ENCODE peak calls at places on chromosomes 2 and 18, in eight cellular contexts. J, X, O, R, B, H, Y and P are unnamed samples.

GRCh38 chr18:60232541-60232940 is 140.0 kb downstream of the MC4R start:
- DNase-seq in X (peak; percentile 73), H (no peak), B (no peak), J (no peak), Y (no peak), R (peak; percentile 5), O (no peak), P (no peak)

GRCh38 chr2:200694071-200694470 is 108.3 kb downstream of the AOX1 start:
- DNase-seq in H (no peak), O (no peak), J (no peak), R (no peak), X (peak; percentile 17), Y (no peak), B (no peak), P (no peak)

GRCh38 chr2:172092716-172093415 is 7.6 kb downstream of the DLX1 start:
- DNase-seq in O (peak; percentile 55), Y (no peak), B (no peak), X (no peak), R (no peak), J (no peak), H (no peak), P (no peak)

GRCh38 chr18:79392226-79392625 is 3.5 kb upstream of the NFATC1 start:
- DNase-seq in B (no peak), J (no peak), O (no peak), X (no peak), Y (no peak), R (no peak), H (no peak), P (no peak)

GRCh38 chr2:226431301-226431955 is 368.2 kb downstream of the IRS1 start:
- DNase-seq in H (no peak), O (no peak), X (peak; percentile 51), J (no peak), Y (no peak), R (no peak), B (no peak), P (no peak)

GRCh38 chr2:120992791-120993555 is 257.3 kb downstream of the GLI2 start:
- DNase-seq in X (no peak), R (no peak), B (no peak), H (no peak), O (no peak), J (no peak), Y (no peak), P (no peak)

GRCh38 chr2:225735844-225736243 is 336.3 kb downstream of the NYAP2 start:
- DNase-seq in Y (no peak), H (peak; percentile 89), X (peak; percentile 95), O (no peak), J (no peak), B (no peak), R (no peak), P (no peak)

GRCh38 chr2:120369250-120369649 is 23.3 kb downstream of the INHBB start:
- DNase-seq in O (no peak), X (no peak), R (no peak), J (peak; percentile 4), H (no peak), B (no peak), Y (no peak), P (no peak)

GRCh38 chr2:241412144-241412543 is 56.1 kb downstream of the FARP2 start:
- DNase-seq in B (no peak), J (no peak), O (peak; percentile 23), H (peak; percentile 82), R (no peak), Y (no peak), X (peak; percentile 97), P (no peak)

GRCh38 chr18:39053569-39053968 is 1488.0 kb upstream of the CELF4 start:
- DNase-seq in X (no peak), H (no peak), B (no peak), O (no peak), Y (no peak), R (no peak), J (no peak), P (no peak)

GRCh38 chr2:85431787-85432186 is 13.3 kb downstream of the SH2D6 start:
- DNase-seq in O (no peak), H (no peak), J (no peak), B (no peak), X (no peak), Y (no peak), R (no peak), P (no peak)
- TF ChIP-seq POLR2A in O (no peak), H (no peak), J (no peak), B (no peak), X (no peak), Y (no peak), R (no peak), P (no peak)

GRCh38 chr2:165647409-165647808 is 146.6 kb downstream of the GALNT3 start:
- DNase-seq in O (no peak), H (no peak), R (no peak), X (no peak), Y (no peak), J (no peak), B (no peak), P (no peak)

GRCh38 chr2:165646321-165646801 is 147.7 kb downstream of the GALNT3 start:
- DNase-seq in J (no peak), O (no peak), H (no peak), Y (no peak), X (no peak), R (no peak), B (no peak), P (no peak)

GRCh38 chr2:165648826-165649225 is 145.2 kb downstream of the GALNT3 start:
- DNase-seq in J (no peak), R (no peak), H (no peak), Y (no peak), B (no peak), O (no peak), X (no peak), P (no peak)
- TF ChIP-seq POLR2A in J (no peak), R (no peak), H (no peak), Y (no peak), B (no peak), O (no peak), X (no peak), P (no peak)

DNA sequence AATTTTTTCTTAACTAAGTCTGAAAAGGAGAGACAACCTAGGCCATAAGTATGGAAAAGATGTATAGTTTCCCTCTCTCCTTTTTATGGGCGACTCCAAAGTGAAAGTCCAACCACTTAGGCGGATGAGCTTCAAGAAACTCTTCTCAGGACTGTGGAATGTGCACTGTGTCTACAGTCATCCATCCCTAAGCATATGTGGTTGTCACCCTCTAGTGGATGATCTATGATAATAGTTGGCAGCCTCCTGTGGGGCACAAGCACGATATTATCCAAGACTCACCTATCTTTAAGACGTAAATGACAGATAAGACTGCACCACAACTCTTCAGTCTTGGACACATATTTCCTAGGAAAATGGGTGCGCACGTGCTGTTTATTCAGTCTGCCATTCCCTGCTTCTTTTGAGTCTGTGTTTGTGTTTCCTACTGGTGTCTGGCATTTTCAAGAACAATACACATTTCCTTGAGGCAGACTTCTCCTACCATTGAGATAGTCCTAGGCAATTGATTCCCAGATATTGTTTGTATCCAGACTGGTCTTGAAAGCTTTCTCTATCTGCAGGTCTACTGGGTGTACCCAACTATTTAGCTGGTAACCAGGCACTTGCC is 145.5 kb upstream of the CTAGE1 start:
- DNase-seq in R (peak; percentile 82), X (peak; percentile 95), Y (peak; percentile 29), O (peak; percentile 84), J (no peak), B (no peak), H (peak; percentile 95), P (peak; percentile 53)
- TF ChIP-seq POLR2A in R (no peak), X (peak; percentile 45), Y (no peak), O (no peak), J (no peak), B (no peak), H (no peak), P (no peak)

DNA sequence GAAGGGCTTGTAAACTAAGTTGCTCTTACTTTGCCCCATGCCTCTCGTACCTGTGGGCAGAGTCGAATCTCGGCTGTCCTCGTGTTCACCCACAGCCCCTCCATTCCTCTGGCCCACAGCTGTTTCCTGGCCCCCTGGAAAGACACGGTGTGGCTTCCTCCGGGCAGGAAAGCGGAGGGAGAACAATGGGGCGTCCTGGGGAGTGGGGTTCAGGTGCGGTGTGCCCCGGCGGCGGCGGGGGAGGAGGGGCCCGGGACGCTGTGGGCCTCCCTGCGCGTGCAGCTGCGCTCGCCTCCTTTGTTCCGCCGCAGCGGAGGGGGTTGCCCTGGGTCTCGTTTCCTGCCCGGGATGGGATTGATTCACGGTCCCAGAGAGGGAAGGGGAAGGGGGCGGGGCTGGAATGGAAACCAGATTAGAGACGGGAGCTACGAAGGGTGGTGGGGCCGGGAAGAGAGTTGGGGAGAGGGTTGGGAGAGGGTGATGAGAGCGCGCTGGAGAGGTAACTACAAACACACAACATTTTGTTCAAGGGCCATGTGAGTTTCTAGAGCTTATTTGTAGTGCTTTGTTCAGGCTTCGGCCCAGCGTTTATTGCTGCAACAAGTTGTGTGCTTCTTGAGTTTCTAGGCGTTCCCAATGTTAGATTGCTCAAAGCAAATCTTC is 796 bp downstream of the MYO1B start:
- DNase-seq in R (peak; percentile 61), H (peak; percentile 60), X (peak; percentile 75), B (peak; percentile 77), Y (peak; percentile 1), J (peak; percentile 86), O (no peak), P (no peak)
- TF ChIP-seq POLR2A in R (no peak), H (no peak), X (no peak), B (no peak), Y (no peak), J (no peak), O (no peak), P (no peak)

GRCh38 chr2:96622544-96622943 is 15.6 kb downstream of the KANSL3 start:
- DNase-seq in R (no peak), O (no peak), X (no peak), B (no peak), J (no peak), Y (no peak), H (no peak), P (no peak)
- TF ChIP-seq POLR2A in R (no peak), O (no peak), X (no peak), B (no peak), J (no peak), Y (no peak), H (no peak), P (no peak)

GRCh38 chr2:67510745-67511144 is 113.6 kb downstream of the ETAA1 start:
- DNase-seq in H (no peak), Y (no peak), R (no peak), B (no peak), O (no peak), J (no peak), X (peak; percentile 42), P (no peak)
- TF ChIP-seq POLR2A in H (no peak), Y (no peak), R (no peak), B (no peak), O (no peak), J (no peak), X (no peak), P (no peak)

DNA sequence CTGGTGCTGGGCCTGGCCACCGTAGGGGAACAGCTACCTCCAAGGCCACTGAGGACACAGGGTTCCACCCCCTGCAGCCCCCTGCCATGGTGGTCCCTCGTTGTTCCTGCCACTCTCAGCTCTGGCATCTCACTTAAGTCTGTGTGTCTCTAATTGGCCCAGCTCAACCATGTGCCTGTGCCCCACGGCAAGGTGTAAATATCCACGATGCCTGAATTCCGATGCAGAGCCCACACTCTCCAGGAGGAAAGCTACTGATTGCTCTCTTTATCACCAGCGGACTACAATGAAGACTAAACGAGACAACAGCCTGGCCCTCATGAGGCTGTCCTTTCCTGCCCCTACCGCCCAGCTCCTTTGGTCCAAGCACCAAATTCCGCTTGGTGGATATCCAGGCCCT is 17.0 kb upstream of the CHRNA1 start:
- DNase-seq in Y (no peak), H (no peak), B (no peak), R (no peak), J (no peak), X (no peak), O (no peak), P (no peak)
- TF ChIP-seq POLR2A in Y (no peak), H (no peak), B (no peak), R (no peak), J (no peak), X (no peak), O (no peak), P (no peak)

GRCh38 chr2:218217366-218218309 is 649 bp downstream of the ARPC2 start:
- DNase-seq in J (peak; percentile 85), B (peak; percentile 65), X (peak; percentile 23), O (peak; percentile 39), Y (peak; percentile 48), R (peak; percentile 48), H (peak; percentile 45), P (peak; percentile 57)
- TF ChIP-seq POLR2A in J (no peak), B (no peak), X (no peak), O (no peak), Y (no peak), R (peak; percentile 19), H (no peak), P (no peak)